ENCODE peak calls at places on chromosomes 13 and 19, in four cellular contexts. L is upper lobe of left lung, T is cardiac fibroblast, I is WERI-Rb-1. H is an unnamed sample.

GRCh38 chr19:10209305-10209704 is 14.6 kb upstream of the DNMT1 start:
- DNase-seq in T (peak; percentile 62), I (no peak), L (no peak), H (peak; percentile 65)

GRCh38 chr19:801030-801860 is 4.0 kb downstream of the PTBP1 start:
- DNase-seq in L (peak; percentile 80), T (peak; percentile 85), I (no peak), H (peak; percentile 55)

GRCh38 chr13:114309806-114310410 is 4.4 kb upstream of the CHAMP1 start:
- DNase-seq in T (no peak), I (no peak), L (no peak), H (no peak)

GRCh38 chr19:33872445-33873320 is 76.0 kb downstream of the KCTD15 start:
- DNase-seq in I (no peak), T (no peak), L (no peak), H (no peak)

GRCh38 chr13:94505730-94506129 is 26.2 kb upstream of the DCT start:
- DNase-seq in T (no peak), I (peak; percentile 55), L (no peak), H (no peak)

GRCh38 chr19:45817010-45817724 is 2.1 kb upstream of the RSPH6A start:
- DNase-seq in T (peak; percentile 96), I (peak; percentile 97), L (peak; percentile 96), H (peak; percentile 93)

GRCh38 chr13:105097501-105097900 is 1438.0 kb downstream of the EFNB2 start:
- DNase-seq in L (no peak), I (no peak), T (no peak), H (no peak)

GRCh38 chr13:97079726-97080125 is 85.5 kb upstream of the OXGR1 start:
- DNase-seq in I (no peak), L (no peak), T (no peak), H (no peak)

GRCh38 chr19:47518139-47518538 is 3.3 kb upstream of the NAPA start:
- DNase-seq in I (no peak), L (no peak), T (no peak), H (no peak)

GRCh38 chr13:61187471-61187870 is 228.2 kb downstream of the PCDH20 start:
- DNase-seq in T (no peak), I (no peak), L (no peak), H (no peak)

GRCh38 chr13:96159731-96160130 is 69.8 kb downstream of the HS6ST3 start:
- DNase-seq in T (no peak), L (no peak), I (no peak), H (no peak)

GRCh38 chr13:40031031-40031430 is 375.6 kb downstream of the COG6 start:
- DNase-seq in L (no peak), T (peak; percentile 78), I (no peak), H (peak; percentile 86)

GRCh38 chr19:16113727-16114126 is 2.0 kb downstream of the RAB8A start:
- DNase-seq in I (no peak), L (no peak), T (no peak), H (no peak)

GRCh38 chr13:94415484-94415883 is 64.0 kb downstream of the DCT start:
- DNase-seq in L (no peak), T (no peak), I (peak; percentile 53), H (no peak)

GRCh38 chr13:40472427-40473220 is 193.8 kb downstream of the FOXO1 start:
- DNase-seq in L (no peak), I (no peak), T (no peak), H (no peak)

GRCh38 chr13:112900691-112901091 is 68.3 kb upstream of the MCF2L start:
- DNase-seq in L (no peak), T (no peak), I (peak; percentile 26), H (no peak)

GRCh38 chr13:98856983-98857382 is 104.5 kb upstream of the SLC15A1 start:
- DNase-seq in I (no peak), T (peak; percentile 31), L (peak; percentile 47), H (no peak)

GRCh38 chr19:29088761-29089160 is 124.2 kb downstream of the UQCRFS1 start:
- DNase-seq in T (no peak), I (no peak), L (no peak), H (no peak)

GRCh38 chr19:57280165-57280912 is at the start of gene ZNF460:
- DNase-seq in T (peak; percentile 99), L (peak; percentile 96), I (peak; percentile 97), H (peak; percentile 97)

GRCh38 chr13:20969182-20969581 is 66.6 kb upstream of the XPO4 start:
- DNase-seq in L (no peak), I (no peak), T (no peak), H (peak; percentile 79)

GRCh38 chr13:54016548-54016947 is 987.9 kb downstream of the OLFM4 start:
- DNase-seq in T (no peak), L (no peak), I (no peak), H (no peak)

GRCh38 chr19:19514881-19515763 is at the start of gene TSSK6:
- DNase-seq in I (no peak), L (no peak), T (no peak), H (peak; percentile 42)

GRCh38 chr19:13169769-13170168 is 19.6 kb downstream of the IER2 start:
- DNase-seq in L (no peak), I (no peak), T (peak; percentile 18), H (peak; percentile 80)

GRCh38 chr13:30256713-30257432 is 50.5 kb downstream of the KATNAL1 start:
- DNase-seq in L (no peak), I (no peak), T (peak; percentile 29), H (peak; percentile 20)
- TF ChIP-seq CTCF in L (no peak), I (no peak), T (no peak), H (peak; percentile 13)

GRCh38 chr19:41373993-41374392 is 2.3 kb upstream of the TMEM91 start:
- DNase-seq in I (peak; percentile 91), L (peak; percentile 69), T (peak; percentile 96), H (peak; percentile 91)

GRCh38 chr19:41376998-41377365 is 649 bp downstream of the TMEM91 start:
- DNase-seq in I (no peak), T (no peak), L (no peak), H (peak; percentile 60)

GRCh38 chr19:41376241-41376997 is at the start of gene TMEM91:
- DNase-seq in I (peak; percentile 38), L (peak; percentile 63), T (peak; percentile 42), H (peak; percentile 41)

DNA sequence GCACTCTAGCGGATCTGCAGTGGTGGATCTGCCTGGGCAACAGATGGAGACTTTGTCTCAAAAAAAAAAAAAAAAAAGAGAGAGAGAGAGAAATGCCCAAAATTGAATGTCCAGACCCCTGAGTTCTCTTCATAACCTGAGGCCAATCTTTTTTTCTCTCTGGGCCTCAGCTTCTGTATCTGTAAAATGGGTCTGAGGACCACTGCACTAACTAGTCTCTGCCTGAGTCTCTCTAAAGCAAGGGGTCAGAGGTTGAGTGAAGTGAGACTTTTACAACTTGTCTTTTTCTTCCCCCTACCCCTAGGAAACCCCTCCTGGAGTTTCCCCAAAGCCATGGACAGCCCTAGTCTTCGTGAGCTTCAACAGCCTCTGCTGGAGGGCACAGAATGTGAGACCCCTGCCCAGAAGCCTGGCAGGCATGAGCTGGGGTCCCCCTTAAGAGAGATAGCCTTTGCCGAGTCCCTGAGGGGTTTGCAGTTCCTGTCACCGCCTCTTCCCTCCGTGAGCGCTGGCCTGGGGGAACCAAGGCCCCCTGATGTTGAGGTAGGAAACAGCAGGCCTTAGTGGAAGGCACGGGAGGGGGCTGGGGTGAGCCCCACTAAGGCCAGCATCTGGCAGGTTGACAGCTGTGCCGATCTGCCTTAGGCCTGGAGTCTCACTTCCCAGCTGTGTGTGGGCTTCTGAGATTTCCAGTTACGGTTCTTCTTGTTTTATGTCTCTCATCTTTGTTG is 1.8 kb downstream of the TMEM91 start:
- DNase-seq in I (no peak), L (no peak), T (no peak), H (no peak)
- TF ChIP-seq CTCF in I (no peak), L (no peak), T (no peak), H (peak; percentile 1)

DNA sequence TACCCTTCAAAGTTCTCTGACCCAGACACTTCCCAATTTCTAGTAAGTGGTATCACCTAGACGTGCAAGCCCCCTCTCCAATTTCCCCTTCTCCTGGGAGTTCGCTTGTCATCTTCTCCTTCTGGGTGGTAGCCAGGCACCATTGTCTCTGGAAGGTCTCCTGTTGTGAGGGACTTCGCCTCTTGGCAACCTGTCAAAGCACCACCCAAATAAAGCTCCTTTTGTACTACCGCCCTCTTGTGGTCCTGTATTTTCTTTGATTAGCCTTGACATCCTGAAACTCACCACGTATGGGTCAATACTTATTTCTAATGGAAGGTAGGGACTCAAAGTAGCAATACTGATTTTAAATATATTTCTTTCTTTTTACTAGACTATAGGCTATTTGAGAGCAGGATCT is 8.2 kb downstream of the GPC5 start:
- DNase-seq in T (peak; percentile 57), L (no peak), I (peak; percentile 69), H (peak; percentile 54)
- TF ChIP-seq CTCF in T (peak; percentile 55), L (no peak), I (peak; percentile 65), H (peak; percentile 63)

GRCh38 chr13:109608503-109608902 is 177.9 kb downstream of the IRS2 start:
- DNase-seq in I (no peak), T (no peak), L (no peak), H (no peak)

GRCh38 chr13:109611912-109612691 is 174.3 kb downstream of the IRS2 start:
- DNase-seq in I (no peak), T (no peak), L (no peak), H (no peak)

GRCh38 chr13:109608032-109608431 is 178.4 kb downstream of the IRS2 start:
- DNase-seq in I (no peak), L (no peak), T (no peak), H (no peak)

GRCh38 chr13:109606404-109607028 is 179.9 kb downstream of the IRS2 start:
- DNase-seq in I (no peak), L (no peak), T (peak; percentile 13), H (no peak)

GRCh38 chr13:109610517-109610916 is 175.9 kb downstream of the IRS2 start:
- DNase-seq in I (peak; percentile 82), T (peak; percentile 12), L (peak; percentile 59), H (peak; percentile 20)
- TF ChIP-seq CTCF in I (peak; percentile 96), T (peak; percentile 37), L (peak; percentile 37), H (peak; percentile 48)

DNA sequence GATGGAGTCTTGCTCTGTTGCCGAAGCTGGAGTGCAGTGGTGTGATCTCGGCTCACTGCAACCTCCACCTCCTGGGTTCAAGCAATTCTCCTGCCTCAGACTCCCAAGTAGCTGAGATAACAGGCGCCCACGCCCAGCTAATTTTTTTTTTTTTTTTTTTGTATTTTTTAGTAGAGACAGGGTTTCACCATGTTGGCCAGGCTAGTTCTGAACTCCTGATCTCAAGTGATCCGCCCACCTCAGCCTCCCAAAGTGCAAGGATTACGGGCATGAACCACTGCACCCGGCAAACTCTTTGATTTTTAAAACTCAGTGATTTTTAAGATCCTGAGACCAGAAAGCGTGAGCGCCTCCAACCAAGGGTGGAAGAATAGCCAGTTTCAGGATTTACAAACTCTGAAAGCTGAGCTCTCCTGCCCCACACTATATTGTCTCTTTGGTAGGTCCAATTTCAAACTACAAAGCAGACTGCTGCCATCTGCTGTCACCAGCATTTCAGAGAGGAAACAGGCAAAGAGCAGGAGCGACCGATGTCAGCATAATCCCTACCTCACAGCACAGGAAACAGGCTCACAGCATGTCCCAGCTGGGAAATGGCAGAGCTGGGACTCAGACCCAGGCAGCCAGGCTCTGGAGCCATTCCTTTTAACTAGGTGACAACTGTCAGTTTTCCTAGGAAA is 9.2 kb downstream of the NOSIP start:
- DNase-seq in L (no peak), T (no peak), I (peak; percentile 80), H (no peak)
- TF ChIP-seq CTCF in L (no peak), T (no peak), I (peak; percentile 47), H (no peak)

GRCh38 chr19:7500811-7501450 is 12.1 kb upstream of the PEX11G start:
- DNase-seq in I (peak; percentile 92), L (no peak), T (peak; percentile 23), H (peak; percentile 29)
- TF ChIP-seq CTCF in I (peak; percentile 18), L (no peak), T (no peak), H (no peak)